ENCODE peak calls at places on chromosome 1, in six cellular contexts. J, R, G, E, O and Y are unnamed samples.

GRCh38 chr1:91609571-91609970 is 108.9 kb downstream of the CDC7 start:
- DNase-seq in J (peak; percentile 79), R (no peak), G (no peak), E (peak; percentile 11), O (peak; percentile 23), Y (no peak)

GRCh38 chr1:168441745-168442144 is 102.1 kb downstream of the XCL2 start:
- DNase-seq in J (peak; percentile 44), R (no peak), G (no peak), E (peak; percentile 36), O (no peak), Y (no peak)

GRCh38 chr1:183022202-183023145 is 746 bp upstream of the LAMC1 start:
- DNase-seq in J (peak; percentile 95), R (peak; percentile 93), G (peak; percentile 65), E (peak; percentile 98), O (peak; percentile 95), Y (no peak)

GRCh38 chr1:39615086-39615662 is 24.3 kb downstream of the HEYL start:
- DNase-seq in J (no peak), R (no peak), G (no peak), E (no peak), O (no peak), Y (no peak)

GRCh38 chr1:9346566-9346965 is 53.9 kb downstream of the SPSB1 start:
- DNase-seq in J (no peak), R (no peak), G (no peak), E (no peak), O (no peak), Y (no peak)

GRCh38 chr1:5953386-5953785 is 38.8 kb downstream of the NPHP4 start:
- DNase-seq in J (no peak), R (no peak), G (no peak), E (no peak), O (no peak), Y (no peak)

GRCh38 chr1:40185951-40186864 is 25.0 kb downstream of the RLF start:
- DNase-seq in J (peak; percentile 20), R (no peak), G (peak; percentile 71), E (peak; percentile 80), O (no peak), Y (no peak)

GRCh38 chr1:7019510-7019909 is 234.3 kb downstream of the CAMTA1 start:
- DNase-seq in J (no peak), R (no peak), G (no peak), E (no peak), O (no peak), Y (no peak)

GRCh38 chr1:56803561-56804156 is 15.5 kb downstream of the FYB2 start:
- DNase-seq in J (peak; percentile 25), R (no peak), G (peak; percentile 24), E (no peak), O (no peak), Y (no peak)

GRCh38 chr1:40341509-40342380 is 24.7 kb upstream of the COL9A2 start:
- DNase-seq in J (no peak), R (no peak), G (no peak), E (no peak), O (no peak), Y (no peak)

GRCh38 chr1:101588677-101589076 is 351.9 kb downstream of the S1PR1 start:
- DNase-seq in J (no peak), R (no peak), G (no peak), E (no peak), O (no peak), Y (no peak)

GRCh38 chr1:221201773-221202172 is 322.5 kb downstream of the HLX start:
- DNase-seq in J (no peak), R (no peak), G (no peak), E (no peak), O (no peak), Y (no peak)

GRCh38 chr1:225915538-225915991 is 8.5 kb downstream of the PYCR2 start:
- DNase-seq in J (no peak), R (no peak), G (no peak), E (peak; percentile 43), O (no peak), Y (no peak)

GRCh38 chr1:85314726-85315125 is 38.3 kb upstream of the BCL10 start:
- DNase-seq in J (no peak), R (no peak), G (no peak), E (no peak), O (no peak), Y (no peak)

GRCh38 chr1:41799723-41800122 is 119.0 kb downstream of the HIVEP3 start:
- DNase-seq in J (peak; percentile 38), R (no peak), G (peak; percentile 36), E (no peak), O (no peak), Y (no peak)

GRCh38 chr1:178684111-178684510 is 40.9 kb upstream of the RALGPS2 start:
- DNase-seq in J (no peak), R (no peak), G (no peak), E (peak; percentile 18), O (no peak), Y (no peak)

GRCh38 chr1:44118682-44119081 is at the start of gene KLF17:
- DNase-seq in J (no peak), R (no peak), G (no peak), E (no peak), O (no peak), Y (no peak)

GRCh38 chr1:117832453-117832852 is 97.0 kb downstream of the GDAP2 start:
- DNase-seq in J (no peak), R (no peak), G (no peak), E (no peak), O (no peak), Y (no peak)

GRCh38 chr1:85225624-85226380 is 25.0 kb upstream of the SYDE2 start:
- DNase-seq in J (no peak), R (no peak), G (no peak), E (no peak), O (no peak), Y (no peak)

GRCh38 chr1:93638307-93638847 is 43.3 kb downstream of the BCAR3 start:
- DNase-seq in J (no peak), R (no peak), G (no peak), E (peak; percentile 74), O (no peak), Y (no peak)

GRCh38 chr1:11337536-11338350 is 64.7 kb downstream of the UBIAD1 start:
- DNase-seq in J (peak; percentile 8), R (peak; percentile 76), G (peak; percentile 83), E (peak; percentile 57), O (no peak), Y (no peak)

GRCh38 chr1:46523556-46524443 is 27.6 kb downstream of the KNCN start:
- DNase-seq in J (no peak), R (peak; percentile 22), G (no peak), E (no peak), O (no peak), Y (no peak)

GRCh38 chr1:162291000-162291399 is 85.7 kb downstream of the SPATA46 start:
- DNase-seq in J (no peak), R (no peak), G (no peak), E (no peak), O (no peak), Y (no peak)

GRCh38 chr1:197924516-197925123 is 7.4 kb downstream of the LHX9 start:
- DNase-seq in J (peak; percentile 67), R (no peak), G (peak; percentile 35), E (peak; percentile 69), O (peak; percentile 16), Y (no peak)

GRCh38 chr1:160032165-160032827 is 506 bp upstream of the PIGM start:
- DNase-seq in J (peak; percentile 40), R (no peak), G (peak; percentile 24), E (peak; percentile 23), O (no peak), Y (no peak)

GRCh38 chr1:119902775-119903442 is 6.6 kb upstream of the ADAM30 start:
- DNase-seq in J (no peak), R (no peak), G (no peak), E (no peak), O (no peak), Y (no peak)

GRCh38 chr1:26472901-26473845 is 933 bp downstream of the HMGN2 start:
- DNase-seq in J (peak; percentile 67), R (peak; percentile 99), G (peak; percentile 96), E (peak; percentile 98), O (peak; percentile 86), Y (peak; percentile 88)

GRCh38 chr1:227927971-227928741 is 19.6 kb downstream of the WNT9A start:
- DNase-seq in J (no peak), R (peak; percentile 39), G (no peak), E (no peak), O (no peak), Y (no peak)

GRCh38 chr1:14304381-14304865 is 294.1 kb upstream of the KAZN start:
- DNase-seq in J (no peak), R (no peak), G (no peak), E (peak; percentile 87), O (no peak), Y (no peak)